ENCODE peak calls at places on chromosomes 16 and 17, in nine cellular contexts. T is stomach, U is ovary, W is hepatocyte, P is right lobe of liver, Y is Panc1, D is trophoblast cell, J is testis, Z is A673. C is an unnamed sample.

GRCh38 chr17:17830269-17830567 is 6.6 kb downstream of the SREBF1 start:
- DNase-seq in D (no peak), P (no peak), Y (no peak), T (no peak), Z (no peak), U (no peak), W (no peak), J (no peak), C (no peak)

GRCh38 chr16:4691666-4692412 is 1.5 kb upstream of the NUDT16L1 start:
- DNase-seq in U (peak), T (no peak), J (no peak), P (peak), Z (no peak), W (peak), D (no peak), Y (no peak), C (peak)

GRCh38 chr17:49436174-49436573 is 21.5 kb upstream of the PHB1 start:
- DNase-seq in D (no peak), P (no peak), T (no peak), J (no peak), Z (no peak), U (no peak), Y (no peak), W (no peak), C (no peak)

GRCh38 chr16:84611041-84611440 is 6.8 kb downstream of the COTL1 start:
- DNase-seq in W (no peak), P (no peak), U (no peak), T (no peak), Y (no peak), Z (no peak), J (peak), D (no peak), C (no peak)

GRCh38 chr17:40094874-40095273 is 5.5 kb downstream of the NR1D1 start:
- DNase-seq in W (no peak), P (no peak), D (no peak), T (no peak), Z (no peak), J (no peak), U (no peak), Y (no peak), C (no peak)

GRCh38 chr17:75892556-75893224 is 4.1 kb downstream of the TRIM65 start:
- DNase-seq in D (no peak), W (no peak), P (no peak), Y (no peak), J (no peak), U (no peak), Z (no peak), T (no peak), C (no peak)

GRCh38 chr16:50279142-50279865 is 13.0 kb downstream of the ADCY7 start:
- DNase-seq in W (no peak), Z (no peak), T (peak), Y (no peak), D (peak), P (peak), U (no peak), J (peak), C (peak)

GRCh38 chr17:40458001-40458791 is 14.9 kb downstream of the IGFBP4 start:
- DNase-seq in W (peak), Z (no peak), P (no peak), D (no peak), U (peak), Y (no peak), J (no peak), T (peak), C (no peak)

GRCh38 chr17:70855401-70856054 is 686.2 kb downstream of the KCNJ2 start:
- DNase-seq in U (no peak), D (peak), W (no peak), T (peak), P (peak), Y (peak), Z (no peak), J (no peak), C (no peak)

GRCh38 chr16:82738699-82739098 is 111.9 kb downstream of the CDH13 start:
- DNase-seq in Y (no peak), P (no peak), Z (peak), J (no peak), U (no peak), D (no peak), T (no peak), W (no peak), C (no peak)

GRCh38 chr16:57788252-57788841 is 13.9 kb downstream of the KIFC3 start:
- DNase-seq in W (no peak), Z (no peak), T (no peak), Y (no peak), D (no peak), U (peak), J (peak), P (no peak), C (no peak)

GRCh38 chr16:56884026-56884582 is 19.1 kb downstream of the SLC12A3 start:
- DNase-seq in T (no peak), J (no peak), W (no peak), P (no peak), D (no peak), U (no peak), Z (no peak), Y (no peak), C (no peak)

GRCh38 chr16:9996191-9996590 is 186.0 kb downstream of the GRIN2A start:
- DNase-seq in Y (no peak), P (no peak), D (no peak), T (no peak), W (no peak), Z (no peak), J (no peak), U (no peak), C (no peak)

GRCh38 chr16:15897386-15897785 is 9.0 kb upstream of the CEP20 start:
- DNase-seq in D (no peak), U (no peak), W (no peak), Z (no peak), T (no peak), J (no peak), P (no peak), Y (no peak), C (no peak)

GRCh38 chr17:73030995-73031394 is 61.5 kb downstream of the SLC39A11 start:
- DNase-seq in P (no peak), W (no peak), Z (no peak), Y (no peak), D (no peak), T (no peak), J (no peak), U (no peak), C (no peak)

GRCh38 chr16:8845699-8846298 is 23.0 kb downstream of the CARHSP1 start:
- DNase-seq in T (no peak), Y (no peak), U (no peak), Z (no peak), P (no peak), D (no peak), W (no peak), J (no peak), C (no peak)

GRCh38 chr17:72205357-72205756 is 84.5 kb downstream of the SOX9 start:
- DNase-seq in D (no peak), W (no peak), P (no peak), U (no peak), Y (no peak), Z (peak), T (no peak), J (no peak), C (no peak)

GRCh38 chr17:8474826-8475225 is 39.1 kb downstream of the NDEL1 start:
- DNase-seq in D (no peak), Y (no peak), U (no peak), T (no peak), W (no peak), P (no peak), Z (no peak), J (no peak), C (no peak)

GRCh38 chr16:49592507-49593422 is 219.2 kb downstream of the C16orf78 start:
- DNase-seq in J (no peak), U (no peak), Y (peak), W (peak), Z (peak), T (peak), D (peak), P (no peak), C (no peak)

GRCh38 chr16:47565454-47565853 is 104.3 kb downstream of the PHKB start:
- DNase-seq in W (no peak), Y (no peak), Z (peak), P (peak), T (no peak), D (peak), J (peak), U (no peak), C (peak)

GRCh38 chr17:3657874-3658783 is 10.2 kb downstream of the TAX1BP3 start:
- DNase-seq in U (no peak), D (no peak), W (no peak), Y (no peak), T (no peak), P (no peak), J (no peak), Z (no peak), C (no peak)

GRCh38 chr17:6495450-6496115 is 51.3 kb downstream of the PIMREG start:
- DNase-seq in W (no peak), J (no peak), U (no peak), T (no peak), Y (no peak), D (no peak), P (no peak), Z (no peak), C (peak)

GRCh38 chr16:31880322-31880979 is 6.8 kb downstream of the ZNF267 start:
- DNase-seq in T (no peak), Z (peak), J (no peak), P (no peak), W (peak), Y (no peak), D (peak), U (no peak), C (no peak)

GRCh38 chr16:2514333-2515179 is 804 bp downstream of the ATP6V0C start:
- DNase-seq in Y (no peak), J (no peak), U (peak), T (peak), P (peak), D (peak), Z (no peak), W (peak), C (no peak)

GRCh38 chr17:31491794-31492171 is 100.3 kb downstream of the RAB11FIP4 start:
- DNase-seq in T (no peak), W (no peak), U (no peak), Y (no peak), Z (no peak), J (no peak), D (peak), P (no peak), C (no peak)

GRCh38 chr17:40177275-40177874 is at the start of gene RAPGEFL1:
- DNase-seq in Z (peak), T (peak), U (peak), P (peak), D (peak), J (peak), Y (no peak), W (peak), C (peak)

GRCh38 chr17:3959295-3959899 is 4.8 kb downstream of the ATP2A3 start:
- DNase-seq in T (peak), Z (no peak), J (no peak), P (no peak), D (no peak), Y (no peak), W (peak), U (no peak), C (no peak)

GRCh38 chr16:54284931-54285413 is 1.6 kb downstream of the IRX3 start:
- DNase-seq in W (no peak), Z (peak), T (no peak), U (no peak), Y (no peak), J (no peak), P (no peak), D (no peak), C (no peak)

GRCh38 chr17:14581181-14581830 is 280.4 kb downstream of the HS3ST3B1 start:
- DNase-seq in T (no peak), W (no peak), J (no peak), U (no peak), Z (no peak), D (peak), Y (no peak), P (no peak), C (no peak)

GRCh38 chr16:1057252-1057932 is 15.2 kb upstream of the SSTR5 start:
- DNase-seq in Z (peak), J (peak), D (peak), Y (no peak), W (peak), T (peak), U (no peak), P (peak), C (no peak)

GRCh38 chr17:79532107-79532790 is 78.6 kb downstream of the RBFOX3 start:
- DNase-seq in P (no peak), Y (no peak), Z (no peak), U (no peak), D (no peak), T (no peak), W (no peak), J (no peak), C (peak)

GRCh38 chr16:66658860-66659190 is 37.7 kb downstream of the CMTM4 start:
- DNase-seq in J (no peak), D (no peak), Y (no peak), W (no peak), P (no peak), T (no peak), Z (no peak), U (no peak), C (no peak)

GRCh38 chr17:40151414-40151955 is 11.1 kb downstream of the CASC3 start:
- DNase-seq in P (no peak), J (no peak), W (no peak), U (no peak), T (no peak), Z (no peak), Y (no peak), D (no peak), C (no peak)

GRCh38 chr16:81261049-81261648 is 22.7 kb downstream of the BCO1 start:
- DNase-seq in Y (peak), Z (peak), T (peak), P (no peak), W (no peak), J (no peak), U (no peak), D (peak), C (no peak)

GRCh38 chr17:14747576-14747940 is 446.7 kb downstream of the HS3ST3B1 start:
- DNase-seq in P (no peak), J (no peak), W (no peak), T (no peak), Y (no peak), U (no peak), Z (no peak), D (no peak), C (no peak)

GRCh38 chr17:58311429-58311894 is 17.1 kb downstream of the TSPOAP1 start:
- DNase-seq in W (no peak), P (no peak), J (peak), U (no peak), T (no peak), D (no peak), Z (no peak), Y (no peak), C (no peak)

GRCh38 chr16:85112364-85112763 is at the start of gene CIBAR2:
- DNase-seq in D (no peak), U (no peak), W (no peak), Y (no peak), J (no peak), P (no peak), Z (no peak), T (no peak), C (no peak)

GRCh38 chr16:30764086-30764485 is 2.0 kb downstream of the RNF40 start:
- DNase-seq in Y (no peak), U (no peak), Z (no peak), P (no peak), T (no peak), W (no peak), D (no peak), J (no peak), C (peak)

GRCh38 chr16:30761928-30762902 is at the start of the genes CFAP119 and RNF40:
- DNase-seq in Y (peak), U (peak), W (peak), T (peak), D (peak), P (peak), Z (peak), J (peak), C (peak)

GRCh38 chr16:30761427-30761927 is 385 bp downstream of the CFAP119 start:
- DNase-seq in T (no peak), J (peak), U (peak), P (no peak), W (peak), D (peak), Z (peak), Y (no peak), C (no peak)

GRCh38 chr16:30764816-30765465 is 2.8 kb downstream of the RNF40 start:
- DNase-seq in D (no peak), Y (no peak), T (no peak), Z (no peak), W (no peak), P (no peak), J (no peak), U (no peak), C (peak)

GRCh38 chr16:30762991-30763725 is 1.0 kb downstream of the RNF40 start:
- DNase-seq in D (no peak), T (no peak), U (no peak), Z (no peak), W (no peak), Y (no peak), J (no peak), P (no peak), C (no peak)
- H3K27ac ChIP-seq in D (no peak), T (peak), U (no peak), Z (peak), W (peak), Y (peak), J (peak), P (peak), C (peak)

DNA sequence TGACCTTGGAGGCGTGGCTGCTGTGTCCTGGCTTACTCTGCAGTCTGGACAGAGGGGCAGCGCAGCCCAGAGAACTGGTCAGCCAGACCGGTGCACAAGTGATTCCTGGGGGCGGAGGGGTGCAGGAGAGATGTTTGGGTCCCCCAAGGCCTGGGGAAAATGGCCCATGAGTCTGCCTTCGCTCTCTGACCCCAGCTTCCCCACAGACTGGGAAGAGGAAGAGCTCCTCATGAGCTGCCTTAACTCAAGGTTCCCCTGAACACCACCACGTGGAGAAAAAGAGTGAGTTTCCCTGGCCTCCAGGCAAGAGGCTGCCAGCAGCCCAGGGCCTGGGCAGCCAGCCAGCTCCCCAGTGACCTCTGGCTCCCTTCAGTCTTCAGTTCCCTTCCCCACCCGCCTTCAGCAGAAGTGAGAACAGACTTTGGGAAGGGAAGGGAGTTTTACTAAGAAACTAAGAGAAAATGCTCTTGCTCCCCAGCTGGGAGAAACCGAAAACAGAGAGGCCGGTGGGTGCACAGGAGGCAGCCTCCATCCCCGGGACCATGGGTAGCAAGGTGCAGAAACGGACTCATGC is 2.0 kb upstream of the C17orf99 start:
- DNase-seq in U (peak), D (peak), Z (peak), P (peak), T (peak), Y (no peak), J (peak), W (peak), C (peak)
- H3K27ac ChIP-seq in U (no peak), D (no peak), Z (no peak), P (peak), T (peak), Y (peak), J (peak), W (no peak), C (peak)

DNA sequence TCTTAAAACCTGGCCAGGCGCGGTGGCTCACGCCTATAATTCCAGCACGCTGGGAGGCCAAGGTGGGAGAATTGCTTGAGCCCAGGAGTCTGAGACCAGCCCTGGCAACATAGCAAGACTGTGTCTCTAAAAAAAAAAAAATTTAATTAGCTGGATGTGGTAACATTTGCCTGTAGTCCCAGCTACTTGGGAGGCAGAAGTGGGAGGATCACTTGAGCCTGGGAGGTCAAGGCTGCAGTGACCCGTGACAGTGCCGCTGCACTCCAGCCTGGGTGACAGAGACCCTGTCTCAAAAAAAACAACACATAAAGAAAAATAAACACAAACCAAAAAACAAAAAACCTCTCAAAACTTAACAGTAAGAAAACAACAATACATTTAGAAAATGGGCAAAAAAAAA is 106.3 kb downstream of the SMG6 start:
- DNase-seq in J (peak), Z (no peak), P (no peak), Y (no peak), U (no peak), D (no peak), W (no peak), T (no peak), C (no peak)
- H3K27ac ChIP-seq in J (peak), Z (no peak), P (no peak), Y (no peak), U (no peak), D (no peak), W (no peak), T (no peak), C (no peak)

GRCh38 chr16:11350531-11351335 is 5.5 kb downstream of the RMI2 start:
- DNase-seq in Z (peak), W (peak), P (no peak), J (no peak), T (no peak), U (no peak), D (peak), Y (no peak), C (no peak)
- H3K27ac ChIP-seq in Z (peak), W (peak), P (no peak), J (peak), T (peak), U (no peak), D (peak), Y (no peak), C (peak)

GRCh38 chr17:28643979-28644781 is 778 bp downstream of the BLTP2 start:
- DNase-seq in U (no peak), D (peak), P (peak), T (peak), Y (no peak), Z (peak), J (peak), W (peak), C (peak)

GRCh38 chr17:28645576-28645939 is 600 bp upstream of the BLTP2 start:
- DNase-seq in J (peak), U (no peak), Z (no peak), W (no peak), D (peak), T (no peak), Y (no peak), P (no peak), C (no peak)

GRCh38 chr17:28646039-28646754 is 1.2 kb upstream of the BLTP2 start:
- DNase-seq in T (no peak), U (peak), Y (no peak), P (no peak), W (peak), Z (no peak), J (peak), D (peak), C (no peak)

GRCh38 chr17:28644782-28645575 is at the start of gene BLTP2:
- DNase-seq in Z (peak), U (peak), P (peak), W (peak), T (peak), J (peak), D (peak), Y (peak), C (peak)

DNA sequence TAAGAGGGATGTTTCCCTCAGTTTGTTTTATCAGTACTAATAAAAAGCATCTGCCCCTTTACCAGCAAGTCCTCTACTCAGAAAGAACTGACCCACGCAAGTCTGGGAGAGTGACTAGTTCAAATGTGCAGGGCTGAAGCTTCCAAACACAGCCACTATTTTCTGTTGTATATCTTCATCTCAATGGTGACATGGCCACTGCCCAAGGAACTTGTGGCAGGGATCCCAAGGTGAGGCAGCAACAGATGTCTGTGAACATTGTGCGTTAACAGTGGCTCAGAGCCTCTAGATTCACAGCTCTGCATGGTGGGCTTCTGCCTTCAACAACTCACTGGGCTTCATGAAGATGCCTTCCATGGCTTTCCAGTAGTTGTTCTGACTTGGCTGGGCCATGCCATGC is 3.7 kb upstream of the BLTP2 start:
- DNase-seq in Y (no peak), W (no peak), D (no peak), Z (no peak), U (no peak), P (no peak), J (no peak), T (no peak), C (no peak)
- H3K27ac ChIP-seq in Y (no peak), W (no peak), D (no peak), Z (no peak), U (no peak), P (no peak), J (no peak), T (no peak), C (no peak)

C was measured in lower lobe of right lung.